ENCODE peak calls at places on chromosomes 2 and 18, in ten cellular contexts. U is GM23338, P is NCI-H2227 treated with DMSO at 0.1 percent for 48 hours, G is head of caudate nucleus, M is COR-L47, L is progenitor cell of endocrine pancreas, A is right atrium auricular region, Z is HTR-8/SVneo, J is amygdala, I is renal cortical epithelial cell. C is an unnamed sample.

GRCh38 chr2:2828774-2829368 is 497.8 kb upstream of the MYT1L start:
- DNase-seq in U (no peak), P (no peak), G (peak), M (peak), L (no peak), A (peak), Z (no peak), J (peak), I (no peak), C (peak)

GRCh38 chr18:23291456-23292205 is 156.3 kb downstream of the CABLES1 start:
- DNase-seq in U (no peak), P (no peak), G (no peak), M (no peak), L (no peak), A (no peak), Z (no peak), J (no peak), I (no peak), C (no peak)

GRCh38 chr2:45008296-45009129 is 739 bp downstream of the SIX2 start:
- DNase-seq in U (peak), P (peak), G (no peak), M (peak), L (no peak), A (no peak), Z (no peak), J (no peak), I (no peak), C (no peak)

GRCh38 chr2:95025406-95026319 is at the start of gene MAL:
- DNase-seq in U (peak), P (peak), G (peak), M (no peak), L (no peak), A (no peak), Z (no peak), J (peak), I (no peak), C (no peak)

GRCh38 chr2:61885896-61886603 is 2.4 kb downstream of the CCT4 start:
- DNase-seq in U (no peak), P (no peak), G (no peak), M (no peak), L (no peak), A (no peak), Z (no peak), J (no peak), I (no peak), C (no peak)

GRCh38 chr2:102296449-102296848 is 14.9 kb upstream of the IL1RL1 start:
- DNase-seq in U (no peak), P (no peak), G (no peak), M (no peak), L (no peak), A (no peak), Z (no peak), J (no peak), I (no peak), C (no peak)

GRCh38 chr2:69231760-69232277 is 155.2 kb downstream of the GFPT1 start:
- DNase-seq in U (no peak), P (no peak), G (no peak), M (no peak), L (no peak), A (no peak), Z (no peak), J (no peak), I (no peak), C (no peak)

GRCh38 chr2:130341562-130342019 is 1.1 kb upstream of the IMP4 start:
- DNase-seq in U (peak), P (no peak), G (no peak), M (peak), L (no peak), A (no peak), Z (no peak), J (no peak), I (no peak), C (no peak)

GRCh38 chr2:160387558-160388262 is 105.9 kb downstream of the RBMS1 start:
- DNase-seq in U (no peak), P (no peak), G (no peak), M (no peak), L (no peak), A (peak), Z (peak), J (no peak), I (no peak), C (no peak)

GRCh38 chr2:128285329-128285931 is 33.2 kb downstream of the HS6ST1 start:
- DNase-seq in U (no peak), P (no peak), G (no peak), M (no peak), L (no peak), A (no peak), Z (no peak), J (no peak), I (no peak), C (no peak)

GRCh38 chr18:41395695-41396094 is 559.3 kb upstream of the PIK3C3 start:
- DNase-seq in U (no peak), P (no peak), G (no peak), M (peak), L (no peak), A (no peak), Z (no peak), J (no peak), I (peak), C (no peak)

GRCh38 chr2:85750509-85751299 is 3.1 kb upstream of the ATOH8 start:
- DNase-seq in U (peak), P (no peak), G (peak), M (peak), L (peak), A (peak), Z (peak), J (peak), I (peak), C (no peak)

GRCh38 chr2:213787869-213788268 is 503.6 kb downstream of the SPAG16 start:
- DNase-seq in U (no peak), P (no peak), G (no peak), M (no peak), L (no peak), A (no peak), Z (no peak), J (no peak), I (no peak), C (no peak)

GRCh38 chr18:78865056-78865598 is 114.5 kb upstream of the SALL3 start:
- DNase-seq in U (no peak), P (no peak), G (no peak), M (no peak), L (no peak), A (peak), Z (no peak), J (no peak), I (no peak), C (no peak)

GRCh38 chr18:77132369-77133050 is at the start of gene MBP:
- DNase-seq in U (peak), P (no peak), G (no peak), M (peak), L (peak), A (no peak), Z (no peak), J (no peak), I (no peak), C (peak)

GRCh38 chr2:181290182-181290581 is 167.0 kb upstream of the ITGA4 start:
- DNase-seq in U (no peak), P (no peak), G (no peak), M (no peak), L (no peak), A (no peak), Z (no peak), J (no peak), I (no peak), C (no peak)

GRCh38 chr2:202965810-202966454 is 48.7 kb upstream of the NBEAL1 start:
- DNase-seq in U (peak), P (peak), G (no peak), M (no peak), L (no peak), A (no peak), Z (peak), J (no peak), I (peak), C (no peak)

C was measured in osteocyte.